ENCODE peak calls at places on chromosomes 3 and 15, in ten cellular contexts. O is ovary, V is suprapubic skin, M is stomach, Q is SK-N-SH, E is K562, F is sigmoid colon, A is transverse colon, Z is HepG2, P is GM12878. Y is an unnamed sample. For H3K27me3, the result is how much of the 10 kb centered on the place peaks cover.

GRCh38 chr3:133941390-133941789 is 45.7 kb upstream of the RAB6B start:
- DNase-seq in O (peak), V (peak), M (peak), Q (no peak), E (no peak), F (peak), A (no peak), Z (no peak), P (no peak), Y (no peak)

GRCh38 chr3:115855911-115856310 is 232.6 kb downstream of the GAP43 start:
- DNase-seq in O (no peak), V (no peak), M (no peak), Q (no peak), E (no peak), F (no peak), A (no peak), Z (no peak), P (no peak), Y (no peak)

GRCh38 chr3:10411598-10412332 is 90.9 kb upstream of the SEC13 start:
- DNase-seq in O (no peak), V (no peak), M (no peak), Q (no peak), E (no peak), F (no peak), A (no peak), Z (no peak), P (no peak), Y (no peak)

GRCh38 chr3:10550705-10551104 is 45.3 kb upstream of the ATP2B2 start:
- DNase-seq in O (no peak), V (peak), M (no peak), Q (no peak), E (no peak), F (peak), A (no peak), Z (no peak), P (no peak), Y (no peak)

GRCh38 chr3:126113733-126114132 is 29.8 kb upstream of the SLC41A3 start:
- DNase-seq in O (no peak), V (peak), M (no peak), Q (peak), E (peak), F (peak), A (peak), Z (no peak), P (no peak), Y (no peak)

GRCh38 chr15:49406352-49407118 is 16.5 kb upstream of the FGF7 start:
- DNase-seq in O (no peak), V (no peak), M (no peak), Q (no peak), E (no peak), F (peak), A (no peak), Z (no peak), P (no peak), Y (no peak)

GRCh38 chr15:70357453-70357852 is 259.7 kb upstream of the TLE3 start:
- DNase-seq in O (no peak), V (no peak), M (no peak), Q (no peak), E (no peak), F (no peak), A (no peak), Z (no peak), P (no peak), Y (no peak)

GRCh38 chr3:40672861-40673260 is 148.1 kb downstream of the ZNF621 start:
- DNase-seq in O (no peak), V (no peak), M (no peak), Q (no peak), E (no peak), F (no peak), A (no peak), Z (no peak), P (no peak), Y (no peak)

GRCh38 chr3:14019459-14019858 is 105.2 kb downstream of the CHCHD4 start:
- DNase-seq in O (no peak), V (no peak), M (no peak), Q (no peak), E (no peak), F (no peak), A (no peak), Z (no peak), P (no peak), Y (no peak)

GRCh38 chr3:161293381-161293780 is 72.3 kb downstream of the NMD3 start:
- DNase-seq in O (no peak), V (no peak), M (no peak), Q (no peak), E (no peak), F (no peak), A (no peak), Z (no peak), P (no peak), Y (no peak)

GRCh38 chr3:10198761-10199688 is 34.3 kb downstream of the IRAK2 start:
- DNase-seq in O (no peak), V (no peak), M (peak), Q (no peak), E (peak), F (no peak), A (peak), Z (peak), P (peak), Y (no peak)

GRCh38 chr15:49990835-49991540 is 128.0 kb downstream of the ATP8B4 start:
- DNase-seq in O (no peak), V (no peak), M (no peak), Q (no peak), E (no peak), F (no peak), A (no peak), Z (no peak), P (no peak), Y (no peak)

GRCh38 chr3:14431928-14432834 is 29.8 kb downstream of the SLC6A6 start:
- DNase-seq in O (no peak), V (peak), M (peak), Q (peak), E (peak), F (peak), A (peak), Z (peak), P (peak), Y (peak)

GRCh38 chr3:157531301-157531660 is 28.1 kb upstream of the VEPH1 start:
- DNase-seq in O (no peak), V (no peak), M (no peak), Q (no peak), E (no peak), F (no peak), A (no peak), Z (no peak), P (no peak), Y (no peak)

GRCh38 chr15:70833897-70834765 is 19.8 kb downstream of the LARP6 start:
- DNase-seq in O (no peak), V (no peak), M (no peak), Q (no peak), E (no peak), F (no peak), A (no peak), Z (peak), P (no peak), Y (no peak)

GRCh38 chr15:39188930-39189329 is 391.9 kb upstream of the THBS1 start:
- DNase-seq in O (no peak), V (no peak), M (no peak), Q (no peak), E (no peak), F (no peak), A (no peak), Z (peak), P (no peak), Y (no peak)

GRCh38 chr3:183745300-183746098 is 47.9 kb downstream of the YEATS2 start:
- DNase-seq in O (no peak), V (no peak), M (no peak), Q (no peak), E (no peak), F (no peak), A (no peak), Z (peak), P (no peak), Y (no peak)

GRCh38 chr3:144052275-144052674 is 80.7 kb downstream of the DIPK2A start:
- DNase-seq in O (no peak), V (no peak), M (no peak), Q (no peak), E (no peak), F (no peak), A (no peak), Z (no peak), P (no peak), Y (no peak)

GRCh38 chr15:87563840-87564239 is 692.7 kb downstream of the NTRK3 start:
- DNase-seq in O (no peak), V (no peak), M (no peak), Q (no peak), E (no peak), F (no peak), A (no peak), Z (no peak), P (no peak), Y (no peak)

GRCh38 chr3:13014755-13015285 is 58.4 kb downstream of the IQSEC1 start:
- DNase-seq in O (no peak), V (peak), M (no peak), Q (no peak), E (no peak), F (peak), A (peak), Z (no peak), P (no peak), Y (no peak)
- H3K4me3 ChIP-seq in O (no peak), V (peak), M (peak), Q (no peak), E (no peak), F (peak), A (peak), Z (no peak), P (peak), Y (no peak)

DNA sequence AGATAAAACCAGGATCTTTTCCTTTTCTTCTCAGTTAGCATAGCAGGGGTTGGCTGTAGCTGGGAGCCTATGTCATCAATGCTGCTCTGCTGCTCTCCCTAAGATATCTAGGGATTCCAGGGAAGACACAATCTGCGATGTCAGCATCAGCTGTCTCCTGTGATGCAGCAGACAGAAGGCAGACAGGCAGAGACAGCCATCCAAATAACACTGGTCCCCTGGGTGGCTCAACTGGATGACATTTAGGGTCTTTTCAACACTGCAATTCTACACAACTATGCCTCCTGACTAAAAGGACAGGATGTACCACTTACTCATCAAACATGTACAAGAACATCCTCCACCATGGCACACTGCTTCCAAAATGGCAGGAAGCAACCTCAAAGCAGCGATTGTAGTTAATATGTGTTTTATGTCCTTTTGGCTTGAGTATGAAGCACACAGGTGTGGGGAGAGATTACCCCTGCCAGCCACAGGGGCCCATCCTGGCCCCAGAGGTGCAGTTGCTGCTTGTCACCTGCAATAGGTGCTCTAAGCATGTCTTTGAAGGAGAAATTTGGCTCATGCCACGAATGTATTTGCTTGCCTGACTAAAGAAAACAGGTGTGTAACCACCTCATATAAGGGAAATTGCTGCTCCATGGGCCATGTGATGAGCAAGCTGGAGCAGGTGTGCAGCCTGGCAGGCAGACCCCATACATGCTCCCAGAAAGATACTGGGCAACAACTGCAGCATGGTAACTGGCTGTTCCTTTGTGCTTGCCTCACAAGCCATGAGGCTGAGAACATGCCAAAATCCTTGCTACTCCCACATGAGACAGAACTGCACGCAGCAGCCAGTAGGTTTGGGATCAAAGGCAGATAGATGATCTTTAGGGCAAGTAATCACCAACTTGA is 357.8 kb downstream of the VPS13C start:
- DNase-seq in O (no peak), V (no peak), M (no peak), Q (no peak), E (no peak), F (no peak), A (no peak), Z (no peak), P (no peak), Y (no peak)
- TF ChIP-seq EP300 in O (no peak), V (no peak), M (no peak), Q (no peak), E (no peak), F (no peak), A (no peak), Z (no peak), P (no peak), Y (no peak)

DNA sequence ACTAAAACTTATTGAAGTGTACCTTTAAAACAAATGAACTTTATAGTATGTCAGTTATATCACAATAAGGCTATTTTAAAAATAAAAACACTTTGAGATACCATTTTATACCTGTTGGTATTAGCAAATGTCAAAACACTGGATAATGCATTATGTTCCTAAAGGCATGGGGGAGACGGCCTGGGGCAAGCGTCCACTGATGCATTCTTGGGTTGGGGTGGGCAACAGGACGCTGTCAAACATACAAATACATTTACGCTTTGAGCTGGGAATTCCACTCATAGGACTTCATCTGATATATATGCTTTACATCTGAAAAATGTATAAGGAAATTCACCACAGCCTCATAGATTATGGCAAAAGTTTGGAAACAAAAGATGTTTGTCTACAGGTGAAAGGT is 7.6 kb upstream of the GATA2 start:
- DNase-seq in O (no peak), V (no peak), M (no peak), Q (no peak), E (no peak), F (no peak), A (no peak), Z (no peak), P (no peak), Y (no peak)
- H3K27me3 ChIP-seq in O (under half), V (half or more), M (half or more), Q (under half), E (under half), F (under half), A (half or more), Z (under half), P (under half), Y (half or more)

GRCh38 chr15:57554063-57554820 is 37.5 kb upstream of the MYZAP start:
- DNase-seq in O (no peak), V (no peak), M (peak), Q (peak), E (no peak), F (no peak), A (no peak), Z (no peak), P (no peak), Y (no peak)
- H3K4me3 ChIP-seq in O (no peak), V (no peak), M (no peak), Q (no peak), E (no peak), F (no peak), A (no peak), Z (no peak), P (no peak), Y (no peak)

DNA sequence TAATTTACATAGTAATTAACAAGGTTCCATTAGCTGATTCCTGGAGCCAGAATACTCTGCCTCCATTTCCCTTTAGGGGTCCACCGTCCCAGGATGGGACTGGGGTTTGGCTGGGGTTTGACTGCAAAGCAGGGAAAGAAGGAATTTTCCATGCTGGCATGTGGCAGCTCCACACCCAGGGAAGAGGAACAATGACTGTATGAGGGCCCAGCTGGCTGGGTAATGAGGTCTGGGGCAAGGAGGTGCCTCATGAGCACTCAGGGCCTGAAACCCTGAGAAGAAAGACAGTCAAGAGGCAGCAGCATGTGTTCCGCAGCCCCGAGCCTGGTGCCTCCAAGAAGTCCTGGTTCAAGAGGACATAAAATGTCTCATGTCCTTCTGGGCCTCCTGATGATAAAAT is 177.9 kb downstream of the SMAD6 start:
- DNase-seq in O (no peak), V (no peak), M (no peak), Q (no peak), E (no peak), F (peak), A (no peak), Z (no peak), P (no peak), Y (no peak)
- TF ChIP-seq EP300 in O (no peak), V (no peak), M (no peak), Q (no peak), E (no peak), F (no peak), A (no peak), Z (no peak), P (no peak), Y (no peak)

GRCh38 chr3:62369476-62369743 is 3.9 kb downstream of the FEZF2 start:
- DNase-seq in O (no peak), V (no peak), M (no peak), Q (no peak), E (no peak), F (no peak), A (no peak), Z (no peak), P (no peak), Y (no peak)

GRCh38 chr3:62371032-62371734 is 2.2 kb downstream of the FEZF2 start:
- DNase-seq in O (no peak), V (no peak), M (no peak), Q (peak), E (no peak), F (no peak), A (no peak), Z (no peak), P (no peak), Y (no peak)

GRCh38 chr3:62371735-62372591 is 1.4 kb downstream of the FEZF2 start:
- DNase-seq in O (no peak), V (no peak), M (no peak), Q (peak), E (no peak), F (no peak), A (no peak), Z (no peak), P (no peak), Y (no peak)

GRCh38 chr3:62368705-62369475 is 4.5 kb downstream of the FEZF2 start:
- DNase-seq in O (no peak), V (no peak), M (no peak), Q (peak), E (no peak), F (no peak), A (no peak), Z (no peak), P (no peak), Y (no peak)

GRCh38 chr3:62370112-62371031 is 3.0 kb downstream of the FEZF2 start:
- DNase-seq in O (no peak), V (no peak), M (no peak), Q (peak), E (no peak), F (no peak), A (no peak), Z (no peak), P (no peak), Y (no peak)
- H3K27me3 ChIP-seq in O (under half), V (half or more), M (half or more), Q (half or more), E (under half), F (half or more), A (half or more), Z (half or more), P (under half), Y (half or more)

DNA sequence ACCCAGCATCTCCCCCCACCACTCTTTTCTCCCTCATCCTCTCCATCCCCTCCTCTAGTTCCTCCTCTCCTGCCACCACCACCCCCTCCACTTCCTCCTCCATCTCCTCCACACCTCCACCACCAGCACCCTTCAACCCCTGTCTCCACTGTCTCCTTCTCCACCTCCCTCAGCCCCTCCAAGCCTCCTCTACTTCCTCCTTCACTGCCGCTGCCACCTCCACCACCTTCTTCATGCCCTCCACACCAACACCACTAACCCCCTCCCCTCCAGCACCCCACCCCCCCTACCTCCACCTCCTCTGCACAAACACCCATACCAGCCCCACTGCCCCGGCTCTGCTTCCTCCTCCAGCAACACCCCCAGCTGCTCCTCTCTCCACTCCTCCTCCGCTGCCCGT is 88.0 kb downstream of the HES1 start:
- DNase-seq in O (no peak), V (no peak), M (no peak), Q (no peak), E (no peak), F (no peak), A (no peak), Z (no peak), P (no peak), Y (no peak)
- H3K4me3 ChIP-seq in O (no peak), V (no peak), M (no peak), Q (no peak), E (no peak), F (no peak), A (no peak), Z (no peak), P (no peak), Y (no peak)

Y was measured in tibial nerve.